ENCODE peak calls at places on chromosomes 16 and 17, in eight cellular contexts. P, K, E, M, V, W, Z and O are unnamed samples.

GRCh38 chr17:57419940-57420522 is 163.7 kb downstream of the MSI2 start:
- DNase-seq in W (no peak), M (no peak), P (no peak), Z (no peak), E (no peak), V (no peak), K (no peak), O (no peak)

GRCh38 chr17:34499576-34499975 is 79.8 kb upstream of the TMEM132E start:
- DNase-seq in W (no peak), Z (peak), P (peak), E (peak), K (no peak), M (peak), V (peak), O (no peak)

GRCh38 chr17:29005936-29006438 is at the start of gene SEZ6:
- DNase-seq in K (peak), W (peak), E (peak), M (peak), V (no peak), P (peak), Z (no peak), O (peak)

GRCh38 chr17:50265690-50266306 is 8.5 kb upstream of the TMEM92 start:
- DNase-seq in W (no peak), P (no peak), M (no peak), E (peak), Z (peak), V (no peak), K (no peak), O (no peak)

GRCh38 chr17:56939869-56940484 is 20.9 kb downstream of the COIL start:
- DNase-seq in P (peak), K (no peak), Z (no peak), E (peak), M (peak), V (peak), W (no peak), O (no peak)

GRCh38 chr16:30121741-30122620 is 1.0 kb downstream of the MAPK3 start:
- DNase-seq in K (peak), W (peak), Z (peak), E (no peak), V (no peak), M (no peak), P (no peak), O (no peak)

GRCh38 chr16:82192665-82193064 is 22.6 kb upstream of the MPHOSPH6 start:
- DNase-seq in W (no peak), V (no peak), P (no peak), E (no peak), K (no peak), Z (no peak), M (peak), O (no peak)

GRCh38 chr16:47141773-47142468 is 1.8 kb downstream of the NETO2 start:
- DNase-seq in V (no peak), M (peak), W (peak), Z (peak), E (peak), P (peak), K (peak), O (peak)

GRCh38 chr16:84888450-84888849 is 68.7 kb downstream of the CRISPLD2 start:
- DNase-seq in K (no peak), P (no peak), E (no peak), M (no peak), V (no peak), Z (no peak), W (no peak), O (no peak)

GRCh38 chr17:76904116-76904515 is 35.9 kb downstream of the MGAT5B start:
- DNase-seq in W (no peak), Z (no peak), E (no peak), M (no peak), K (no peak), V (no peak), P (no peak), O (no peak)

GRCh38 chr17:9676084-9676483 is 30.8 kb downstream of the USP43 start:
- DNase-seq in W (no peak), V (no peak), K (no peak), E (no peak), P (no peak), M (no peak), Z (no peak), O (no peak)

GRCh38 chr17:82051776-82052637 is at the start of the genes GPS1 and RFNG:
- DNase-seq in K (peak), M (peak), E (peak), W (peak), V (no peak), Z (no peak), P (peak), O (peak)

GRCh38 chr17:62931101-62931500 is 34.9 kb upstream of the TANC2 start:
- DNase-seq in P (no peak), E (no peak), M (peak), V (no peak), K (no peak), Z (no peak), W (no peak), O (no peak)

GRCh38 chr17:33234930-33235685 is 58.0 kb downstream of the ASIC2 start:
- DNase-seq in M (peak), Z (peak), P (no peak), E (peak), V (no peak), K (peak), W (peak), O (peak)

GRCh38 chr17:19412984-19413383 is 2.0 kb downstream of the RNF112 start:
- DNase-seq in P (no peak), M (no peak), W (no peak), V (no peak), E (no peak), Z (no peak), K (no peak), O (no peak)

GRCh38 chr17:9668532-9668931 is 23.2 kb downstream of the USP43 start:
- DNase-seq in K (no peak), W (no peak), V (no peak), P (no peak), M (no peak), Z (no peak), E (no peak), O (no peak)

GRCh38 chr17:16343569-16343968 is 9.7 kb downstream of the CENPV start:
- DNase-seq in V (no peak), K (no peak), P (no peak), W (no peak), E (no peak), Z (no peak), M (no peak), O (no peak)

GRCh38 chr16:17459903-17460521 is 10.7 kb downstream of the XYLT1 start:
- DNase-seq in K (peak), W (no peak), Z (no peak), E (no peak), P (no peak), V (no peak), M (no peak), O (no peak)

GRCh38 chr17:73069164-73069774 is 23.2 kb downstream of the SLC39A11 start:
- DNase-seq in E (no peak), K (no peak), M (no peak), W (no peak), Z (no peak), P (no peak), V (no peak), O (no peak)

GRCh38 chr16:84065536-84066132 is 23.0 kb upstream of the SLC38A8 start:
- DNase-seq in V (no peak), M (peak), W (no peak), Z (no peak), K (peak), P (peak), E (peak), O (peak)

GRCh38 chr16:89193021-89193575 is 7.2 kb downstream of the SLC22A31 start:
- DNase-seq in P (peak), V (peak), K (peak), W (peak), E (peak), Z (peak), M (peak), O (no peak)

GRCh38 chr17:50863221-50863843 is 2.8 kb downstream of the TOB1 start:
- DNase-seq in P (peak), Z (no peak), E (no peak), K (peak), M (no peak), W (no peak), V (no peak), O (peak)

GRCh38 chr17:82118178-82118814 is 20.3 kb upstream of the FASN start:
- DNase-seq in E (no peak), V (no peak), W (peak), Z (no peak), K (no peak), P (no peak), M (no peak), O (no peak)

GRCh38 chr16:2822158-2822495 is 5.1 kb downstream of the PRSS21 start:
- DNase-seq in E (no peak), Z (no peak), P (no peak), W (no peak), M (no peak), V (no peak), K (peak), O (no peak)

GRCh38 chr17:76011951-76012350 is 11.3 kb downstream of the CDK3 start:
- DNase-seq in M (no peak), P (no peak), Z (no peak), V (no peak), E (no peak), K (no peak), W (no peak), O (no peak)

GRCh38 chr16:69839798-69840409 is 77.8 kb downstream of the WWP2 start:
- DNase-seq in M (no peak), P (no peak), E (no peak), V (no peak), K (peak), W (no peak), Z (no peak), O (peak)

GRCh38 chr16:69187891-69188451 is 1.0 kb downstream of the SNTB2 start:
- DNase-seq in Z (peak), K (peak), M (no peak), V (no peak), P (no peak), W (peak), E (peak), O (peak)

GRCh38 chr17:59607817-59608403 is 11.8 kb upstream of the CLTC start:
- DNase-seq in V (peak), K (no peak), M (no peak), Z (no peak), E (no peak), P (peak), W (no peak), O (no peak)

GRCh38 chr16:66695935-66696668 is 441 bp downstream of the CMTM4 start:
- DNase-seq in V (no peak), W (peak), Z (peak), P (peak), E (peak), M (no peak), K (peak), O (no peak)

GRCh38 chr17:44557653-44558285 is 485 bp downstream of the FZD2 start:
- DNase-seq in Z (peak), V (no peak), E (no peak), M (peak), W (peak), K (peak), P (peak), O (no peak)

GRCh38 chr16:17470871-17471744 is at the start of gene XYLT1:
- DNase-seq in K (peak), W (peak), V (no peak), Z (peak), E (peak), M (peak), P (peak), O (no peak)

GRCh38 chr16:17173134-17173729 is 297.5 kb downstream of the XYLT1 start:
- DNase-seq in M (peak), E (no peak), Z (peak), P (no peak), W (no peak), K (peak), V (no peak), O (peak)

GRCh38 chr16:83802135-83802534 is 5.6 kb upstream of the HSBP1 start:
- DNase-seq in K (no peak), E (no peak), W (no peak), M (peak), Z (no peak), V (no peak), P (no peak), O (no peak)

GRCh38 chr17:8048736-8049135 is 9.9 kb downstream of the ALOX15B start:
- DNase-seq in K (no peak), E (no peak), W (no peak), P (no peak), Z (no peak), V (no peak), M (no peak), O (no peak)

GRCh38 chr17:47929218-47930000 is 12.0 kb upstream of the PNPO start:
- DNase-seq in V (no peak), E (no peak), Z (no peak), M (no peak), K (no peak), P (no peak), W (no peak), O (no peak)

GRCh38 chr16:10620120-10620519 is 39.7 kb upstream of the EMP2 start:
- DNase-seq in P (no peak), W (no peak), Z (no peak), K (no peak), E (no peak), V (no peak), M (no peak), O (no peak)
- H3K27ac ChIP-seq in P (no peak), W (no peak), Z (no peak), K (peak), E (no peak), V (no peak), M (no peak), O (no peak)

GRCh38 chr17:39639566-39640458 is 2.9 kb downstream of the STARD3 start:
- DNase-seq in V (no peak), K (no peak), W (no peak), P (no peak), Z (no peak), E (no peak), M (no peak), O (no peak)
- H3K27ac ChIP-seq in V (no peak), K (no peak), W (no peak), P (no peak), Z (no peak), E (no peak), M (no peak), O (peak)

GRCh38 chr17:2445638-2446037 is 44.8 kb upstream of the MNT start:
- DNase-seq in V (no peak), Z (no peak), M (no peak), P (no peak), W (no peak), K (no peak), E (no peak), O (no peak)

GRCh38 chr17:2449486-2449885 is 48.6 kb upstream of the MNT start:
- DNase-seq in V (no peak), K (no peak), E (no peak), P (no peak), Z (no peak), M (peak), W (no peak), O (no peak)

GRCh38 chr17:2453325-2453724 is 52.5 kb upstream of the MNT start:
- DNase-seq in M (no peak), K (no peak), E (no peak), Z (no peak), V (no peak), P (no peak), W (no peak), O (no peak)

GRCh38 chr17:2453865-2454264 is 53.0 kb upstream of the MNT start:
- DNase-seq in K (no peak), E (no peak), W (no peak), V (no peak), P (no peak), Z (no peak), M (no peak), O (no peak)

DNA sequence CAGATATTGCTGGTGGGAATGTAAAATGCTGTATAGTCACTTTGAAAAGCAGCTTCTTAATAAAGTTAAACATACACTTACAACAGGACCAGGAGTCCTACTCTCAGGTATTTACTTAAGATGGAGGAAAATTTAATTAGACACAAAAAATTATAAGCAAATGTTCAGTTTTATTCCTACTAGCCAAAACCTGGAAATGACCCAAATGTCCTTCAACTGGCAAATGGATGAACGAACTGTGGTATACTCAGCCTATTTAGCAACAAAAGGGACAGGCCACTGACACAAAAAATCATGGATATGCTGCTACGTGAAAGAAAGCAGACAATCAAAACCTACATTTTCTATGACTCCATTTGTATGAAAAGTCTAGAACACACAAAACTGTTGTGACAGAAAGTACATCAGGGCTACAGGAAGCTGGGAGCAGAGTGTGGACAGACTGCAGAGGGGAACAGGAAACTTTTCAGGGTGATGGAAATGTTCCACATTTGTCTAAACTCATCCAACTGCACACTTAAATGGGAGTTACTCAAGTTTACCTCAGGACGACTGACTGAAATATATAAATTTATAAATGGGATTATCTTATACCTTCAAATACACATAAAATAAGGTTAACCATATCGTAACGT is 49.3 kb upstream of the MNT start:
- DNase-seq in M (no peak), P (no peak), V (no peak), K (no peak), E (no peak), Z (no peak), W (no peak), O (no peak)
- H3K27ac ChIP-seq in M (no peak), P (no peak), V (no peak), K (no peak), E (no peak), Z (no peak), W (no peak), O (no peak)

GRCh38 chr17:3799181-3799627 is 1.8 kb downstream of the ITGAE start:
- DNase-seq in K (no peak), V (no peak), M (no peak), W (no peak), Z (no peak), P (peak), E (no peak), O (no peak)
- H3K27ac ChIP-seq in K (no peak), V (no peak), M (no peak), W (no peak), Z (no peak), P (no peak), E (no peak), O (no peak)

GRCh38 chr16:85988723-85989313 is 89.9 kb downstream of the IRF8 start:
- DNase-seq in W (no peak), Z (peak), K (peak), P (no peak), M (no peak), V (no peak), E (no peak), O (no peak)

GRCh38 chr16:85989376-85989775 is 90.4 kb downstream of the IRF8 start:
- DNase-seq in E (no peak), V (no peak), K (no peak), P (no peak), W (no peak), Z (peak), M (no peak), O (no peak)

GRCh38 chr16:85988306-85988705 is 89.3 kb downstream of the IRF8 start:
- DNase-seq in W (no peak), K (peak), Z (peak), V (no peak), M (no peak), P (no peak), E (no peak), O (no peak)

GRCh38 chr16:85986931-85987749 is 88.2 kb downstream of the IRF8 start:
- DNase-seq in W (no peak), M (no peak), V (peak), Z (peak), E (no peak), K (peak), P (peak), O (no peak)

GRCh38 chr16:85987750-85988078 is 88.8 kb downstream of the IRF8 start:
- DNase-seq in K (peak), E (peak), P (no peak), V (no peak), W (no peak), M (no peak), Z (peak), O (no peak)
- H3K27ac ChIP-seq in K (no peak), E (no peak), P (no peak), V (no peak), W (no peak), M (no peak), Z (no peak), O (no peak)

DNA sequence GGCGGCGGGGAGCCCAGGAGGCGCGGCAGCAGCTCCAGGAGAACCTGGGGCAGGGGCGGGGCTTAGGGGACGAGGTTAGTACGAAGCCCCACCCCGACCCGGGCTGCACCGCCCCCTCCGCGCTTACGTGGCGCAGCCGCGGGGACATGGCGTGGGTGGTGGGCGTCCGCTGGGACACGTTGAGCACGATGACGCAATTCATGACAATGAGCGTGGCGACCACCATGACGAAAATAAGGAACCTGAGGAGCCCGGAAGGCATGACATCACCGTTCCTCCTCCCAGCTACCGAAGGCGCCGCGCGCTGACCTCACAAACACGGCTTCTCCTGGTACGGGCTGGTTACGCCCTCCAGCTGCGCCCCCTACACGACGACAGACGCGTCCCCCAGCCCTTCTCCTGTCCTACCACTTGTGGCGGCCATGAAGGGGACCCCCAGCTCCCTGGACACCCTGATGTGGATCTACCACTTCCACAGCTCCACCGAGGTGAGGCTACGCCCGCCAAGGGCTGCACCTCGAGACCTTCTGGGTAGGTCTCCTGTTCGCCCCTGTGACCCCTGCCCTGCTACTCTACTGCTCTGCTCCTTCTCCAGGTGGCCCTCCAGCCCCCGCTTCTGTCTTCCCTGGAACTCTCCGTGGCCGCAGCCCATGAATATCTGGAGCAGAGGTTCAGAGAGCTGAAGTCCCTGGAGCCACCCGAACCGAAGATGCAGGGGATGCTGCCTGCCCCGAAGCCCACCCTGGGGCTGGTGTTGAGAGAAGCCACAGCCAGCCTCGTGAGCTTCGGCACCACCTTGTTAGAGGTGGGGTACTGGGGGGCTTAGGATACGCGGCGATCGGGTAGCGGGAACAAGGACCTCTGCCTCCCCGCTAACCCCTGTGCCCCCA is at the start of gene C17orf107:
- DNase-seq in E (no peak), V (no peak), P (peak), Z (peak), M (peak), W (peak), K (peak), O (no peak)
- H3K27ac ChIP-seq in E (no peak), V (no peak), P (no peak), Z (peak), M (no peak), W (no peak), K (peak), O (no peak)

GRCh38 chr16:50909831-50910697 is 168.2 kb downstream of the CYLD start:
- DNase-seq in E (no peak), Z (no peak), P (no peak), M (no peak), K (no peak), V (no peak), W (no peak), O (no peak)
- H3K27ac ChIP-seq in E (no peak), Z (no peak), P (no peak), M (no peak), K (no peak), V (no peak), W (no peak), O (no peak)

DNA sequence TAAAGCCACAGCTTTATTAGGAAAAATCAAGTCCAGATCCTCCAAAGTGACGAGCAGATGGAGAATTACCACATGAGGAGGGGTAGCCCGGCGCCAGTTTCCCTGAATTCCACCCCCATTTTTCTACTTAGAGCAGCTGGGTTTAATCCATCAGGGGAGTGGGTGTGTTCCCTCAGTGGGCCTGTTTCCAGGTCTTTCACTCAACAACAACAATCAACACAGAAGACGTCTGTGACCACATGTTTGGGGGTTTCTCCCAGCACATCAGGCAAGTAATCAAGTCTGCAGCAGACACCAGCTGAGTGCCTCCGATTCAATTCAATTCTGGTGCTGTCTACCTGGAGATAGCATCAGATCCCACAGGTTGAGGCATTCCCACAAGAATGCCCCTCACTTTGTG is 6.9 kb downstream of the SLC6A2 start:
- DNase-seq in M (no peak), V (no peak), K (no peak), Z (no peak), P (no peak), W (no peak), E (no peak), O (no peak)
- H3K27ac ChIP-seq in M (no peak), V (no peak), K (no peak), Z (peak), P (no peak), W (no peak), E (no peak), O (no peak)